ENCODE peak calls at places on chromosomes 3 and 15, in four cellular contexts. L is tibial nerve; R is activated naive CD4-positive, alpha-beta T cell treated with anti-CD3 and anti-CD28 coated beads, Interleukin-2, amount 50 U/mL, for 16 hours; J is right lobe of liver. D is an unnamed sample.

GRCh38 chr3:185162634-185163033 is 9.8 kb upstream of the C3orf70 start:
- DNase-seq in L (no peak), R (no peak), J (no peak), D (no peak)

GRCh38 chr3:58355174-58355573 is 22.5 kb downstream of the PXK start:
- DNase-seq in L (no peak), R (no peak), J (no peak), D (no peak)

GRCh38 chr3:160331127-160331937 is 67.7 kb downstream of the IFT80 start:
- DNase-seq in L (no peak), R (no peak), J (no peak), D (no peak)

GRCh38 chr15:89115547-89115946 is 27.3 kb downstream of the ABHD2 start:
- DNase-seq in L (no peak), R (no peak), J (peak; percentile 43), D (no peak)

GRCh38 chr3:170517251-170517945 is 68.5 kb downstream of the SLC7A14 start:
- DNase-seq in L (no peak), R (no peak), J (no peak), D (no peak)

GRCh38 chr3:152471814-152472605 is 203.3 kb downstream of the MBNL1 start:
- DNase-seq in L (peak; percentile 93), R (peak; percentile 69), J (peak; percentile 34), D (peak; percentile 29)

GRCh38 chr3:156963096-156963495 is 136.9 kb downstream of the LEKR1 start:
- DNase-seq in L (no peak), R (no peak), J (no peak), D (no peak)

GRCh38 chr3:32460031-32460749 is 42.5 kb downstream of the CMTM6 start:
- DNase-seq in L (no peak), R (peak; percentile 55), J (no peak), D (peak; percentile 79)

GRCh38 chr15:99511865-99512632 is 53.7 kb upstream of the MEF2A start:
- DNase-seq in L (peak; percentile 47), R (no peak), J (no peak), D (no peak)

GRCh38 chr3:169861871-169862270 is 7.9 kb downstream of the LRRC31 start:
- DNase-seq in L (no peak), R (no peak), J (no peak), D (no peak)

GRCh38 chr15:78996876-78997275 is 52.0 kb upstream of the CTSH start:
- DNase-seq in L (no peak), R (no peak), J (no peak), D (no peak)

GRCh38 chr15:38073278-38073930 is 139.0 kb downstream of the TMCO5A start:
- DNase-seq in L (no peak), R (no peak), J (peak; percentile 50), D (no peak)

GRCh38 chr3:81744366-81744765 is 17.1 kb downstream of the GBE1 start:
- DNase-seq in L (peak; percentile 25), R (no peak), J (no peak), D (no peak)

GRCh38 chr15:37260255-37260654 is 159.9 kb upstream of the MEIS2 start:
- DNase-seq in L (no peak), R (no peak), J (no peak), D (no peak)

GRCh38 chr3:149576071-149576564 is 81.7 kb downstream of the WWTR1 start:
- DNase-seq in L (no peak), R (no peak), J (no peak), D (no peak)

GRCh38 chr3:71825551-71826283 is 40.8 kb upstream of the PROK2 start:
- DNase-seq in L (no peak), R (no peak), J (no peak), D (no peak)

GRCh38 chr15:65580287-65580686 is 30.6 kb downstream of the INTS14 start:
- DNase-seq in L (no peak), R (no peak), J (no peak), D (no peak)